ENCODE peak calls at places on chromosomes 2 and 18, in eight cellular contexts. A is Jurkat, Clone E6-1; Y is AG04450; D is AG10803; V is fibroblast of villous mesenchyme; E is vagina; T is CD4-positive, CD25-positive, alpha-beta regulatory T cell; S is neuronal stem cell. H is an unnamed sample.

GRCh38 chr2:234841321-234842015 is 110.3 kb upstream of the SH3BP4 start:
- DNase-seq in A (no peak), Y (no peak), D (peak; percentile 50), V (no peak), E (no peak), T (no peak), S (no peak), H (no peak)

GRCh38 chr2:241315879-241316700 is at the start of gene SEPTIN2:
- DNase-seq in A (no peak), Y (no peak), D (peak; percentile 53), V (peak; percentile 61), E (peak; percentile 94), T (peak; percentile 90), S (no peak), H (no peak)

GRCh38 chr2:150484461-150484931 is 3.0 kb downstream of the RND3 start:
- DNase-seq in A (no peak), Y (no peak), D (peak; percentile 57), V (peak; percentile 61), E (no peak), T (no peak), S (no peak), H (no peak)

GRCh38 chr2:102187191-102188150 is 648 bp downstream of the IL1RL2 start:
- DNase-seq in A (no peak), Y (no peak), D (peak; percentile 35), V (peak; percentile 59), E (no peak), T (peak; percentile 20), S (no peak), H (no peak)

GRCh38 chr2:67313536-67313935 is 83.6 kb upstream of the ETAA1 start:
- DNase-seq in A (no peak), Y (no peak), D (no peak), V (no peak), E (no peak), T (no peak), S (no peak), H (no peak)

GRCh38 chr2:33207336-33207735 is 260.6 kb downstream of the LTBP1 start:
- DNase-seq in A (no peak), Y (no peak), D (peak; percentile 64), V (no peak), E (no peak), T (no peak), S (no peak), H (no peak)

GRCh38 chr2:177639262-177639914 is 246.8 kb downstream of the AGPS start:
- DNase-seq in A (no peak), Y (no peak), D (no peak), V (no peak), E (no peak), T (no peak), S (no peak), H (no peak)

GRCh38 chr2:196635156-196635555 is 4.4 kb upstream of the CCDC150 start:
- DNase-seq in A (no peak), Y (no peak), D (peak; percentile 12), V (peak; percentile 7), E (no peak), T (no peak), S (no peak), H (no peak)

GRCh38 chr18:50424877-50425690 is 50.2 kb downstream of the SKA1 start:
- DNase-seq in A (peak; percentile 17), Y (no peak), D (peak; percentile 4), V (peak; percentile 91), E (no peak), T (no peak), S (no peak), H (no peak)

GRCh38 chr18:50427896-50428295 is 53.0 kb downstream of the SKA1 start:
- DNase-seq in A (no peak), Y (no peak), D (peak; percentile 8), V (no peak), E (no peak), T (no peak), S (no peak), H (no peak)

GRCh38 chr18:50432915-50433314 is 58.1 kb downstream of the SKA1 start:
- DNase-seq in A (no peak), Y (no peak), D (no peak), V (no peak), E (no peak), T (no peak), S (no peak), H (no peak)

GRCh38 chr18:50429207-50429948 is 54.5 kb downstream of the SKA1 start:
- DNase-seq in A (peak; percentile 26), Y (no peak), D (peak; percentile 9), V (peak; percentile 37), E (no peak), T (peak; percentile 2), S (no peak), H (no peak)

DNA sequence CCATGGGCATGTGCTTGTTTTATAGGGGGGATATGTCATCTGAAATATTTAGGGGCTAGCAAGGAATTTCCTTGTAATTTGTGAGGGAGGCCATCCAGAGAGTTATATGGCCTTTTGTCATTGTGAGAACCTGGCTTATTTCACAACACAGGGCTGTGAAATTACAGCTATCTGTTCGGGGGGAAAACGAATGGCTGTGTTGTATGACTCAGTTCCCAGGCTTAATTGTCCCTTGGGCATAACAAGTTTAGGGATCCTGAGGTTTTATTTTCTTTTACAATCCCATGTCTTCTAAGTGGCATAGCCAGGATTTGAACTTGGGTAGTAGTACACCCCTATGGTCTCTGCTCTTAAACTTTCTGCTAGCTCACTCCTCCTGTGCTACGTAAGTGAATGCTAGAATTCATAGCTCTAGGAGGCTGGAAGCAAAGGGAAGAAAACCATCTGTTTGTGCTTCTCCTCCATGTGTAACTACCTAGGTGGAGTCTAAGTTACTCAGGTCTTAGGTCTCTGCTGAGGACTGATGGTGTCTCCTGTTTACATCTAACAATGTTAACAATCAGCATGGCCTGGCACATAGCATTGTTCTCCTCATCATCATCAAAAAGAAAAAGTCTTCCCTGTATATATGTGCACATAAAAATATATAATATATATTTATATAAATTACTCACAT is 53.8 kb downstream of the SKA1 start:
- DNase-seq in A (no peak), Y (no peak), D (peak; percentile 4), V (peak; percentile 42), E (no peak), T (no peak), S (no peak), H (no peak)
- H3K4me3 ChIP-seq in A (no peak overlapping the region), Y (no peak overlapping the region), D (no peak overlapping the region), V (no peak overlapping the region), E (no peak overlapping the region), T (no peak overlapping the region), S (no peak overlapping the region), H (no peak overlapping the region)

DNA sequence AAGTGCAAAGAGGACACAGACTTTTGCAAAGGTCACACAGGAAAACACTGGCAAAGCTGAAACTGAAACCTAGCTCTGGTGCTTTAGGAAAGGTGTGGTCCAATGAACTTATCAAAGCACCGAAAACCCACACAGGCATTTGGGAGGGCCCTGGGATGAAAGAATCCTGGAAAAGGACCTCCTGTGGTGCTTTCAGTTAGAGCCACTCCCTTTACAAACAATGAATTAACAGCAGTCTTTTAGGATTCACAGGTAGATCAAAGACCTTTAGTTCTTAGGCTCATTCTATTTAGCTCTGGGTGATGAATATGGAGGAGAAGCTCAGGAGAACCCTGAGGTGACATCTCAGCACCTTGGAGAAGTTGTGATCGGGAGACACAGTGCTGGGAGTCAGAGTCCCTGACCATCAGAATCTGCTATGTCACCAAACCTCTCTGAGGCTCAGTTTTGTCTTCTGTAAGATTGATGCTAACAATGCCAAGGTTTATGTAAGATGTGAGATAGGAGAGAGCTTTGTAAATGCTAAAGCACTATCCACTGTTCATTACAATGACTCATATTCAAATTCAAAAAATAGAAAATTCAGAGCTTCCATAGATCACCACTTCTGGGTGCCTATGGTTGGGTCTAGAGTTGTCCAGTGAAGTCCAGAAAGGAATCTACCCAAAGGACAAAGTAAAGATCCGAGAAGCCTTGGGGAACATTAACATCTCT is 39.3 kb downstream of the VSNL1 start:
- DNase-seq in A (no peak), Y (no peak), D (no peak), V (no peak), E (no peak), T (no peak), S (no peak), H (no peak)
- H3K4me3 ChIP-seq in A (no peak overlapping the region), Y (no peak overlapping the region), D (no peak overlapping the region), V (no peak overlapping the region), E (no peak overlapping the region), T (no peak overlapping the region), S (no peak overlapping the region), H (no peak overlapping the region)

GRCh38 chr18:48896875-48897511 is 53.8 kb downstream of the SMAD7 start:
- DNase-seq in A (no peak), Y (no peak), D (peak; percentile 21), V (peak; percentile 74), E (no peak), T (no peak), S (no peak), H (no peak)

GRCh38 chr18:48897531-48897930 is 53.2 kb downstream of the SMAD7 start:
- DNase-seq in A (no peak), Y (no peak), D (peak; percentile 45), V (no peak), E (no peak), T (no peak), S (no peak), H (no peak)

GRCh38 chr18:48898521-48898920 is 52.2 kb downstream of the SMAD7 start:
- DNase-seq in A (no peak), Y (no peak), D (no peak), V (no peak), E (no peak), T (no peak), S (no peak), H (no peak)

GRCh38 chr18:48894799-48895346 is 55.9 kb downstream of the SMAD7 start:
- DNase-seq in A (no peak), Y (no peak), D (no peak), V (no peak), E (peak; percentile 67), T (no peak), S (no peak), H (no peak)

DNA sequence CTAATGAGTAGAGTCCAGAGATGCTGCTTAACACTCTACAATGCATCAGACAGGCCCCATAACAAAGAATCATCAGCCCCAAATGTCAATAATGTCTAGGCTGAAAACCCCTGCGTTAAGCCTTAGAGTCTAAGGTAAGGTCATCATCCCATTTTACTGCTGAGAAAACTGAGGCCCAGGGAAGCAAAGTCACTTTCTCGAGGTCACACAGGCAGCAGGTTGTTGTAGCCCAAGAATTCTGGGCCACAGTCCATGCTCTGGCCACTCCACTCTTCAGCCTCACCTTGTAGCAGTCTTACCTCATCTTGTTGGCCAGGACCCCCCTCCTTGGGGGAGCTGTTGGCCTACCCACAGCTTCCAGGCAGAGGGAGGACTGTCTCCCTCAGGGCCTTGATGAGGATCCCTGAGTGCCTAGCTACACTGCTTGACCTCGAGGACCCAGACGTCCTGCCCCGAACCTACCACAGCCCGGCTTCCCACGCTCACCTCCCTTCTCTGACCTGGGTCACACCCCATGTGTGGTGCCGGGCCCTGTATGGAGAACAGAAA is 54.4 kb downstream of the SMAD7 start:
- DNase-seq in A (no peak), Y (no peak), D (no peak), V (no peak), E (no peak), T (no peak), S (no peak), H (no peak)
- H3K4me3 ChIP-seq in A (no peak overlapping the region), Y (no peak overlapping the region), D (no peak overlapping the region), V (no peak overlapping the region), E (no peak overlapping the region), T (no peak overlapping the region), S (no peak overlapping the region), H (no peak overlapping the region)

GRCh38 chr2:233673896-233674295 is 2.2 kb downstream of the UGT1A9 start:
- DNase-seq in A (no peak), Y (no peak), D (no peak), V (no peak), E (no peak), T (no peak), S (no peak), H (no peak)
- H3K4me3 ChIP-seq in A (no peak overlapping the region), Y (no peak overlapping the region), D (no peak overlapping the region), V (no peak overlapping the region), E (no peak overlapping the region), T (no peak overlapping the region), S (no peak overlapping the region), H (no peak overlapping the region)

GRCh38 chr2:190519975-190520767 is 14.4 kb downstream of the NEMP2 start:
- DNase-seq in A (peak; percentile 62), Y (no peak), D (no peak), V (peak; percentile 27), E (no peak), T (peak; percentile 34), S (no peak), H (no peak)
- H3K4me3 ChIP-seq in A (no peak overlapping the region), Y (no peak overlapping the region), D (no peak overlapping the region), V (no peak overlapping the region), E (no peak overlapping the region), T (no peak overlapping the region), S (no peak overlapping the region), H (no peak overlapping the region)

H was measured in SK-N-MC.